ENCODE peak calls at places on chromosomes 3 and 15, in five cellular contexts. G is Caco-2; Z is BJ; A is hypothalamus; R is stimulated activated CD4-positive, alpha-beta T cell treated with anti-CD3 and anti-CD28 coated beads, Interleukin-1b, Interleukin-23, amount 100 ng/mL, for 24 hours. O is an unnamed sample.

GRCh38 chr3:127718244-127718915 is 45.6 kb downstream of the ABTB1 start:
- DNase-seq in G (no peak), Z (no peak), A (no peak), R (no peak), O (no peak)

GRCh38 chr15:36757189-36757814 is 177.9 kb downstream of the CDIN1 start:
- DNase-seq in G (no peak), Z (no peak), A (no peak), R (no peak), O (no peak)

GRCh38 chr3:113166719-113167492 is 44.5 kb upstream of the BOC start:
- DNase-seq in G (peak), Z (peak), A (peak), R (no peak), O (no peak)

GRCh38 chr3:63807901-63808589 is 11.1 kb upstream of the C3orf49 start:
- DNase-seq in G (no peak), Z (no peak), A (no peak), R (no peak), O (no peak)

GRCh38 chr3:117746091-117746490 is 1036.5 kb downstream of the TUSC7 start:
- DNase-seq in G (no peak), Z (no peak), A (no peak), R (no peak), O (no peak)

GRCh38 chr3:134839990-134840389 is 44.9 kb downstream of the EPHB1 start:
- DNase-seq in G (no peak), Z (no peak), A (no peak), R (no peak), O (no peak)

GRCh38 chr15:37743826-37744225 is 190.6 kb upstream of the TMCO5A start:
- DNase-seq in G (no peak), Z (no peak), A (no peak), R (no peak), O (no peak)

GRCh38 chr3:124117486-124117885 is 125.6 kb upstream of the ROPN1 start:
- DNase-seq in G (no peak), Z (no peak), A (no peak), R (no peak), O (no peak)

GRCh38 chr3:102060814-102061213 is 211.5 kb downstream of the NFKBIZ start:
- DNase-seq in G (no peak), Z (no peak), A (no peak), R (no peak), O (no peak)

GRCh38 chr3:31743690-31744089 is 211.0 kb downstream of the STT3B start:
- DNase-seq in G (no peak), Z (no peak), A (no peak), R (no peak), O (no peak)

GRCh38 chr3:56864090-56864489 is 62.3 kb upstream of the ARHGEF3 start:
- DNase-seq in G (no peak), Z (no peak), A (no peak), R (peak), O (no peak)

GRCh38 chr3:169478566-169479313 is 184.8 kb downstream of the MECOM start:
- DNase-seq in G (no peak), Z (no peak), A (no peak), R (no peak), O (no peak)

GRCh38 chr3:173258721-173259120 is 117.7 kb upstream of the SPATA16 start:
- DNase-seq in G (no peak), Z (no peak), A (no peak), R (no peak), O (no peak)

GRCh38 chr3:56309465-56309864 is 158.8 kb downstream of the ERC2 start:
- DNase-seq in G (no peak), Z (no peak), A (no peak), R (no peak), O (no peak)

GRCh38 chr15:67784057-67784781 is 41.1 kb upstream of the SKOR1 start:
- DNase-seq in G (no peak), Z (no peak), A (no peak), R (no peak), O (no peak)

GRCh38 chr3:69896095-69896494 is 103.4 kb upstream of the SAMMSON start:
- DNase-seq in G (no peak), Z (no peak), A (no peak), R (no peak), O (no peak)

GRCh38 chr15:100167884-100168375 is 173.8 kb downstream of the ADAMTS17 start:
- DNase-seq in G (no peak), Z (no peak), A (peak), R (no peak), O (no peak)

GRCh38 chr3:172411478-172411947 is 36.7 kb downstream of the GHSR start:
- DNase-seq in G (no peak), Z (no peak), A (no peak), R (no peak), O (no peak)

GRCh38 chr3:14170569-14171159 is 7.7 kb downstream of the XPC start:
- DNase-seq in G (no peak), Z (peak), A (no peak), R (no peak), O (no peak)

GRCh38 chr15:31065824-31066223 is 35.7 kb downstream of the TRPM1 start:
- DNase-seq in G (no peak), Z (no peak), A (no peak), R (no peak), O (no peak)

GRCh38 chr3:5221701-5222100 is 34.2 kb downstream of the EDEM1 start:
- DNase-seq in G (no peak), Z (no peak), A (no peak), R (no peak), O (no peak)

GRCh38 chr15:31344824-31345605 is 18.4 kb downstream of the KLF13 start:
- DNase-seq in G (no peak), Z (no peak), A (no peak), R (no peak), O (no peak)

O was measured in activated CD8-positive, alpha-beta memory T cell treated with anti-CD3 and anti-CD28 coated beads for 48 hours.